ENCODE peak calls at places on chromosomes 12 and 14, in eight cellular contexts. One of them, this sample, is unnamed.

GRCh38 chr12:87953257-87953860 is 75.8 kb downstream of the C12orf50 start:
- DNase-seq in left lung: no peak
- DNase-seq in CD4-positive, CD25-positive, alpha-beta regulatory T cell: no peak
- DNase-seq in T-helper 17 cell: no peak
- DNase-seq in CD8-positive, alpha-beta memory T cell: no peak
- DNase-seq in uterus: no peak
- DNase-seq in left ventricle myocardium inferior: no peak
- DNase-seq in H9: no peak
- DNase-seq in this sample: no peak

GRCh38 chr12:56590237-56590830 is 39.8 kb downstream of the BAZ2A start:
- DNase-seq in left lung: no peak
- DNase-seq in CD4-positive, CD25-positive, alpha-beta regulatory T cell: no peak
- DNase-seq in T-helper 17 cell: no peak
- DNase-seq in CD8-positive, alpha-beta memory T cell: no peak
- DNase-seq in uterus: no peak
- DNase-seq in left ventricle myocardium inferior: no peak
- DNase-seq in H9: peak; percentile 67
- DNase-seq in this sample: no peak

GRCh38 chr14:99035712-99036593 is 236.0 kb downstream of the BCL11B start:
- DNase-seq in left lung: peak; percentile 84
- DNase-seq in CD4-positive, CD25-positive, alpha-beta regulatory T cell: no peak
- DNase-seq in T-helper 17 cell: no peak
- DNase-seq in CD8-positive, alpha-beta memory T cell: no peak
- DNase-seq in uterus: peak; percentile 74
- DNase-seq in left ventricle myocardium inferior: peak; percentile 81
- DNase-seq in H9: peak; percentile 84
- DNase-seq in this sample: no peak

GRCh38 chr12:20624718-20625117 is 70.4 kb upstream of the SLCO1C1 start:
- DNase-seq in left lung: no peak
- DNase-seq in CD4-positive, CD25-positive, alpha-beta regulatory T cell: no peak
- DNase-seq in T-helper 17 cell: no peak
- DNase-seq in CD8-positive, alpha-beta memory T cell: no peak
- DNase-seq in uterus: no peak
- DNase-seq in left ventricle myocardium inferior: no peak
- DNase-seq in H9: peak; percentile 67
- DNase-seq in this sample: no peak

GRCh38 chr12:130800312-130800711 is 38.7 kb downstream of the STX2 start:
- DNase-seq in left lung: no peak
- DNase-seq in CD4-positive, CD25-positive, alpha-beta regulatory T cell: no peak
- DNase-seq in T-helper 17 cell: no peak
- DNase-seq in CD8-positive, alpha-beta memory T cell: no peak
- DNase-seq in uterus: no peak
- DNase-seq in left ventricle myocardium inferior: no peak
- DNase-seq in H9: no peak
- DNase-seq in this sample: no peak

GRCh38 chr12:104565606-104566243 is 109.0 kb downstream of the CHST11 start:
- DNase-seq in left lung: no peak
- DNase-seq in CD4-positive, CD25-positive, alpha-beta regulatory T cell: no peak
- DNase-seq in T-helper 17 cell: no peak
- DNase-seq in CD8-positive, alpha-beta memory T cell: no peak
- DNase-seq in uterus: no peak
- DNase-seq in left ventricle myocardium inferior: no peak
- DNase-seq in H9: no peak
- DNase-seq in this sample: no peak

GRCh38 chr12:26271024-26271423 is 75.7 kb downstream of the SSPN start:
- DNase-seq in left lung: no peak
- DNase-seq in CD4-positive, CD25-positive, alpha-beta regulatory T cell: no peak
- DNase-seq in T-helper 17 cell: no peak
- DNase-seq in CD8-positive, alpha-beta memory T cell: no peak
- DNase-seq in uterus: no peak
- DNase-seq in left ventricle myocardium inferior: no peak
- DNase-seq in H9: no peak
- DNase-seq in this sample: no peak

GRCh38 chr12:62260733-62261683 is 804 bp downstream of the USP15 start:
- DNase-seq in left lung: peak; percentile 49
- DNase-seq in CD4-positive, CD25-positive, alpha-beta regulatory T cell: peak; percentile 63
- DNase-seq in T-helper 17 cell: peak; percentile 50
- DNase-seq in CD8-positive, alpha-beta memory T cell: peak; percentile 26
- DNase-seq in uterus: peak; percentile 13
- DNase-seq in left ventricle myocardium inferior: peak; percentile 18
- DNase-seq in H9: no peak
- DNase-seq in this sample: peak; percentile 38

GRCh38 chr14:97602438-97603117 is 805.4 kb downstream of the VRK1 start:
- DNase-seq in left lung: no peak
- DNase-seq in CD4-positive, CD25-positive, alpha-beta regulatory T cell: peak; percentile 58
- DNase-seq in T-helper 17 cell: peak; percentile 74
- DNase-seq in CD8-positive, alpha-beta memory T cell: peak; percentile 56
- DNase-seq in uterus: no peak
- DNase-seq in left ventricle myocardium inferior: no peak
- DNase-seq in H9: no peak
- DNase-seq in this sample: no peak

GRCh38 chr12:49064767-49065152 is 4.2 kb upstream of the KMT2D start:
- DNase-seq in left lung: no peak
- DNase-seq in CD4-positive, CD25-positive, alpha-beta regulatory T cell: no peak
- DNase-seq in T-helper 17 cell: no peak
- DNase-seq in CD8-positive, alpha-beta memory T cell: no peak
- DNase-seq in uterus: no peak
- DNase-seq in left ventricle myocardium inferior: no peak
- DNase-seq in H9: no peak
- DNase-seq in this sample: no peak

GRCh38 chr14:91046488-91047072 is 13.9 kb downstream of the RPS6KA5 start:
- DNase-seq in left lung: no peak
- DNase-seq in CD4-positive, CD25-positive, alpha-beta regulatory T cell: no peak
- DNase-seq in T-helper 17 cell: no peak
- DNase-seq in CD8-positive, alpha-beta memory T cell: no peak
- DNase-seq in uterus: no peak
- DNase-seq in left ventricle myocardium inferior: no peak
- DNase-seq in H9: no peak
- DNase-seq in this sample: no peak

GRCh38 chr14:96154900-96155299 is 49.7 kb upstream of the BDKRB2 start:
- DNase-seq in left lung: no peak
- DNase-seq in CD4-positive, CD25-positive, alpha-beta regulatory T cell: no peak
- DNase-seq in T-helper 17 cell: no peak
- DNase-seq in CD8-positive, alpha-beta memory T cell: no peak
- DNase-seq in uterus: no peak
- DNase-seq in left ventricle myocardium inferior: no peak
- DNase-seq in H9: no peak
- DNase-seq in this sample: no peak

GRCh38 chr14:68795602-68796417 is 2.9 kb upstream of the ZFP36L1 start:
- DNase-seq in left lung: peak; percentile 82
- DNase-seq in CD4-positive, CD25-positive, alpha-beta regulatory T cell: peak; percentile 76
- DNase-seq in T-helper 17 cell: peak; percentile 75
- DNase-seq in CD8-positive, alpha-beta memory T cell: peak; percentile 66
- DNase-seq in uterus: peak; percentile 87
- DNase-seq in left ventricle myocardium inferior: peak; percentile 87
- DNase-seq in H9: peak; percentile 91
- DNase-seq in this sample: peak; percentile 84

GRCh38 chr12:125836647-125837046 is 771.4 kb downstream of the AACS start:
- DNase-seq in left lung: no peak
- DNase-seq in CD4-positive, CD25-positive, alpha-beta regulatory T cell: no peak
- DNase-seq in T-helper 17 cell: no peak
- DNase-seq in CD8-positive, alpha-beta memory T cell: no peak
- DNase-seq in uterus: no peak
- DNase-seq in left ventricle myocardium inferior: no peak
- DNase-seq in H9: no peak
- DNase-seq in this sample: no peak

GRCh38 chr12:125841332-125841731 is 776.1 kb downstream of the AACS start:
- DNase-seq in left lung: no peak
- DNase-seq in CD4-positive, CD25-positive, alpha-beta regulatory T cell: no peak
- DNase-seq in T-helper 17 cell: no peak
- DNase-seq in CD8-positive, alpha-beta memory T cell: no peak
- DNase-seq in uterus: no peak
- DNase-seq in left ventricle myocardium inferior: no peak
- DNase-seq in H9: no peak
- DNase-seq in this sample: no peak

DNA sequence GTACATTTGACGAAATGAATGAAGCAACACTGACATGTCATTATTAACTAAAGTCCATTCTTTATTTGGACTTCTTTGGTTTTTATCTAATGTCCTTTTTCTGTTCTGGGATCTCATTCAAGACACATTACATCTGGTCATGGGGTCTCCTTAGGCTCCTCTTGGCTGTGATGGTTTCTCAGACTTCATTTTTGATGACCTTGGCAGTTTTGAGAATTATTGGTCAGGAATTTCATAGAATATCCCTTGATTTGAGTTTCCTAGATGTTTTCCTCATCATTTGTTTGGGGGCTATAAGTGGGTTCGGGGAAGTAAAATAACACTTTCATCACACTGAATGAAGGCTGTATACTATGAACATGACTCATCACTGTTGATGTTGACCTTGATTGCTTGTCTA is 770.6 kb downstream of the AACS start:
- DNase-seq in left lung: no peak
- DNase-seq in CD4-positive, CD25-positive, alpha-beta regulatory T cell: no peak
- DNase-seq in T-helper 17 cell: no peak
- DNase-seq in CD8-positive, alpha-beta memory T cell: no peak
- DNase-seq in uterus: no peak
- DNase-seq in left ventricle myocardium inferior: no peak
- DNase-seq in H9: no peak
- DNase-seq in this sample: no peak
- H3K9me3 ChIP-seq in left lung: peaks cover 5% of the 10 kb centered on the region
- H3K9me3 ChIP-seq in CD4-positive, CD25-positive, alpha-beta regulatory T cell: no peaks in the 10 kb centered on the region
- H3K9me3 ChIP-seq in T-helper 17 cell: no peaks in the 10 kb centered on the region
- H3K9me3 ChIP-seq in CD8-positive, alpha-beta memory T cell: no peaks in the 10 kb centered on the region
- H3K9me3 ChIP-seq in uterus: no peaks in the 10 kb centered on the region
- H3K9me3 ChIP-seq in left ventricle myocardium inferior: no peaks in the 10 kb centered on the region
- H3K9me3 ChIP-seq in H9: no peaks in the 10 kb centered on the region
- H3K9me3 ChIP-seq in this sample: no peaks in the 10 kb centered on the region

GRCh38 chr14:20093442-20093841 is 17.1 kb upstream of the OR4K17 start:
- DNase-seq in left lung: no peak
- DNase-seq in CD4-positive, CD25-positive, alpha-beta regulatory T cell: no peak
- DNase-seq in T-helper 17 cell: no peak
- DNase-seq in CD8-positive, alpha-beta memory T cell: no peak
- DNase-seq in uterus: no peak
- DNase-seq in left ventricle myocardium inferior: no peak
- DNase-seq in H9: no peak
- DNase-seq in this sample: no peak

GRCh38 chr14:20092050-20092449 is 18.5 kb upstream of the OR4K17 start:
- DNase-seq in left lung: no peak
- DNase-seq in CD4-positive, CD25-positive, alpha-beta regulatory T cell: no peak
- DNase-seq in T-helper 17 cell: no peak
- DNase-seq in CD8-positive, alpha-beta memory T cell: no peak
- DNase-seq in uterus: no peak
- DNase-seq in left ventricle myocardium inferior: no peak
- DNase-seq in H9: no peak
- DNase-seq in this sample: no peak
- H3K9me3 ChIP-seq in left lung: no peaks in the 10 kb centered on the region
- H3K9me3 ChIP-seq in CD4-positive, CD25-positive, alpha-beta regulatory T cell: no peaks in the 10 kb centered on the region
- H3K9me3 ChIP-seq in T-helper 17 cell: no peaks in the 10 kb centered on the region
- H3K9me3 ChIP-seq in CD8-positive, alpha-beta memory T cell: no peaks in the 10 kb centered on the region
- H3K9me3 ChIP-seq in uterus: no peaks in the 10 kb centered on the region
- H3K9me3 ChIP-seq in left ventricle myocardium inferior: no peaks in the 10 kb centered on the region
- H3K9me3 ChIP-seq in H9: peaks cover 49% of the 10 kb centered on the region
- H3K9me3 ChIP-seq in this sample: no peaks in the 10 kb centered on the region

DNA sequence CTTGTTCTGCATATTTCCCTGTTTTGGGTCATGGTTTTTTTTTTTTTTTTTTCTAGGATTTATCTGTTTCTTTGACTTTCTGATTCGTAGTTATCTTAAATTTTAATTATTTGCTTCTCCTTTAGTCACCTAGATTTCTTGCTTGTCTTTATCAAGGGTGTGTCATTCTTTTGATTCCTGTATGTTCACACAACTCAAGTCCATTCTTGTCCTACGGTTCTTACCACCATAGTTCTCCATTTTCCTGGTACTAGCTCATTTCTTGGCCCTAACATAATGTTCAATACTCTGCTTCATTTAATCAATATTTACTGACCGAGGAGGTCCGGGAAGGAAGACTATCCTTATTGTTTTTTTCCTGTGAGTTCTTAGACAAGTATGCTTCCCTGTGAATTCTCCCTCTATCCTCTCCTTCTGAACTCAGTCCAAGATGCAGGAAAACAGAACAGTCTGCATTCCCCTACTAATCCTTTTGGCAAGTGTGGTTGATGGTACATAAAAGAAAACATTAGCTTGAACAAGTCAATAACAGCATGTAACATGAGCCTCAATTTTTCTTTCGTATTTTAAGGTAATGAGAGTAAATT is 1346.4 kb upstream of the SEL1L start:
- DNase-seq in left lung: no peak
- DNase-seq in CD4-positive, CD25-positive, alpha-beta regulatory T cell: no peak
- DNase-seq in T-helper 17 cell: no peak
- DNase-seq in CD8-positive, alpha-beta memory T cell: no peak
- DNase-seq in uterus: no peak
- DNase-seq in left ventricle myocardium inferior: no peak
- DNase-seq in H9: no peak
- DNase-seq in this sample: no peak
- H3K9me3 ChIP-seq in left lung: peaks cover 11% of the 10 kb centered on the region
- H3K9me3 ChIP-seq in CD4-positive, CD25-positive, alpha-beta regulatory T cell: peaks cover 9% of the 10 kb centered on the region
- H3K9me3 ChIP-seq in T-helper 17 cell: no peaks in the 10 kb centered on the region
- H3K9me3 ChIP-seq in CD8-positive, alpha-beta memory T cell: no peaks in the 10 kb centered on the region
- H3K9me3 ChIP-seq in uterus: no peaks in the 10 kb centered on the region
- H3K9me3 ChIP-seq in left ventricle myocardium inferior: no peaks in the 10 kb centered on the region
- H3K9me3 ChIP-seq in H9: no peaks in the 10 kb centered on the region
- H3K9me3 ChIP-seq in this sample: no peaks in the 10 kb centered on the region

GRCh38 chr12:133204264-133204603 is 22.9 kb downstream of the ZNF268 start:
- DNase-seq in left lung: no peak
- DNase-seq in CD4-positive, CD25-positive, alpha-beta regulatory T cell: no peak
- DNase-seq in T-helper 17 cell: no peak
- DNase-seq in CD8-positive, alpha-beta memory T cell: no peak
- DNase-seq in uterus: no peak
- DNase-seq in left ventricle myocardium inferior: no peak
- DNase-seq in H9: no peak
- DNase-seq in this sample: no peak

GRCh38 chr12:133201888-133202287 is 20.6 kb downstream of the ZNF268 start:
- DNase-seq in left lung: no peak
- DNase-seq in CD4-positive, CD25-positive, alpha-beta regulatory T cell: no peak
- DNase-seq in T-helper 17 cell: no peak
- DNase-seq in CD8-positive, alpha-beta memory T cell: no peak
- DNase-seq in uterus: no peak
- DNase-seq in left ventricle myocardium inferior: no peak
- DNase-seq in H9: no peak
- DNase-seq in this sample: no peak

GRCh38 chr12:133203344-133204263 is 22.3 kb downstream of the ZNF268 start:
- DNase-seq in left lung: no peak
- DNase-seq in CD4-positive, CD25-positive, alpha-beta regulatory T cell: no peak
- DNase-seq in T-helper 17 cell: no peak
- DNase-seq in CD8-positive, alpha-beta memory T cell: no peak
- DNase-seq in uterus: no peak
- DNase-seq in left ventricle myocardium inferior: no peak
- DNase-seq in H9: no peak
- DNase-seq in this sample: no peak

GRCh38 chr12:133202493-133203343 is 21.4 kb downstream of the ZNF268 start:
- DNase-seq in left lung: no peak
- DNase-seq in CD4-positive, CD25-positive, alpha-beta regulatory T cell: no peak
- DNase-seq in T-helper 17 cell: no peak
- DNase-seq in CD8-positive, alpha-beta memory T cell: no peak
- DNase-seq in uterus: no peak
- DNase-seq in left ventricle myocardium inferior: no peak
- DNase-seq in H9: no peak
- DNase-seq in this sample: no peak

DNA sequence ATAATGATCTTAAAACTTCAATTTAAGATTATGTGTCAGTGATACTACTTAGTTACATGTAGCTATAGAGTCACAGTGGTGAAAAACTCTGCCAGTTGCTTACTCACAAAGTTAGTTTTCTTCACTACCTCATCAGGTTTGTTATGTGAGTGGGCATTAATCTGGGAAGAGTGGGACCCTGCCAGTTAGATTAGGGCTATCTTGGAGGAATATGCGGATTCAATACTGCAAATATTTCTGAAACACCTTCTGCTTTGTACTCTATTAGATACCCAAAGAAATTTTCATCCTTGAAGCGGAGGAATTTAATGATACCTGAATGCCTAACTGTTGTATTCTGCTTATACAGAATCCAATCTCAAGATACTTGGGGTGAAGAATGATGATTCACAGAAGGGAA is 25.1 kb downstream of the ZNF268 start:
- DNase-seq in left lung: no peak
- DNase-seq in CD4-positive, CD25-positive, alpha-beta regulatory T cell: no peak
- DNase-seq in T-helper 17 cell: no peak
- DNase-seq in CD8-positive, alpha-beta memory T cell: no peak
- DNase-seq in uterus: no peak
- DNase-seq in left ventricle myocardium inferior: no peak
- DNase-seq in H9: no peak
- DNase-seq in this sample: no peak
- H3K9me3 ChIP-seq in left lung: peaks cover 100% of the 10 kb centered on the region
- H3K9me3 ChIP-seq in CD4-positive, CD25-positive, alpha-beta regulatory T cell: peaks cover 99% of the 10 kb centered on the region
- H3K9me3 ChIP-seq in T-helper 17 cell: peaks cover 64% of the 10 kb centered on the region
- H3K9me3 ChIP-seq in CD8-positive, alpha-beta memory T cell: peaks cover 84% of the 10 kb centered on the region
- H3K9me3 ChIP-seq in uterus: peaks cover 95% of the 10 kb centered on the region
- H3K9me3 ChIP-seq in left ventricle myocardium inferior: peaks cover 100% of the 10 kb centered on the region
- H3K9me3 ChIP-seq in H9: peaks cover 81% of the 10 kb centered on the region
- H3K9me3 ChIP-seq in this sample: peaks cover 2% of the 10 kb centered on the region